ENCODE peak calls at places on chromosomes 16 and 17, in eight cellular contexts. V is globus pallidus; Y is WTC11; U is stimulated activated CD8-positive, alpha-beta memory T cell treated with anti-CD3 and anti-CD28 coated beads, Interleukin-4, amount 100 ng/mL, for 1 hour; H is GM04504; E is Calu3; G is sciatic nerve; D is glutamatergic neuron. A is an unnamed sample.

GRCh38 chr16:3595521-3596021 is 15.8 kb downstream of the SLX4 start:
- DNase-seq in V (no peak), Y (no peak), U (no peak), H (no peak), E (no peak), G (no peak), D (no peak), A (no peak)

GRCh38 chr17:68461589-68461988 is 4.3 kb upstream of the WIPI1 start:
- DNase-seq in V (no peak), Y (no peak), U (no peak), H (no peak), E (no peak), G (no peak), D (no peak), A (no peak)

GRCh38 chr17:30422171-30422570 is 43.4 kb downstream of the CPD start:
- DNase-seq in V (no peak), Y (no peak), U (no peak), H (no peak), E (no peak), G (no peak), D (no peak), A (no peak)

GRCh38 chr17:72687941-72688340 is 404.5 kb downstream of the SLC39A11 start:
- DNase-seq in V (no peak), Y (no peak), U (no peak), H (no peak), E (no peak), G (no peak), D (no peak), A (no peak)

GRCh38 chr17:52754838-52755237 is 596.3 kb upstream of the CA10 start:
- DNase-seq in V (no peak), Y (no peak), U (no peak), H (no peak), E (no peak), G (no peak), D (no peak), A (no peak)

GRCh38 chr16:3023415-3023668 is 400 bp downstream of the HCFC1R1 start:
- DNase-seq in V (no peak), Y (no peak), U (no peak), H (peak), E (peak), G (peak), D (no peak), A (no peak)

GRCh38 chr17:47279062-47279801 is 25.6 kb downstream of the ITGB3 start:
- DNase-seq in V (peak), Y (no peak), U (no peak), H (peak), E (no peak), G (no peak), D (no peak), A (peak)

GRCh38 chr17:50834786-50835562 is 412 bp upstream of the WFIKKN2 start:
- DNase-seq in V (no peak), Y (no peak), U (no peak), H (no peak), E (no peak), G (no peak), D (no peak), A (peak)

GRCh38 chr16:15581127-15581815 is 61.7 kb downstream of the MARF1 start:
- DNase-seq in V (no peak), Y (no peak), U (no peak), H (no peak), E (no peak), G (no peak), D (no peak), A (no peak)

GRCh38 chr17:51091635-51092034 is 29.0 kb downstream of the SPAG9 start:
- DNase-seq in V (no peak), Y (no peak), U (no peak), H (no peak), E (no peak), G (no peak), D (no peak), A (no peak)

GRCh38 chr16:56364865-56365264 is 60.5 kb downstream of the AMFR start:
- DNase-seq in V (no peak), Y (no peak), U (no peak), H (no peak), E (no peak), G (peak), D (no peak), A (no peak)

GRCh38 chr16:86007524-86007923 is 108.6 kb downstream of the IRF8 start:
- DNase-seq in V (no peak), Y (no peak), U (no peak), H (no peak), E (no peak), G (no peak), D (no peak), A (no peak)

GRCh38 chr16:22743401-22743800 is 70.6 kb upstream of the HS3ST2 start:
- DNase-seq in V (no peak), Y (no peak), U (no peak), H (no peak), E (no peak), G (no peak), D (no peak), A (no peak)

GRCh38 chr17:4537451-4538235 is 17.5 kb downstream of the MYBBP1A start:
- DNase-seq in V (peak), Y (no peak), U (no peak), H (no peak), E (no peak), G (no peak), D (peak), A (no peak)

GRCh38 chr17:17048106-17048505 is 5.8 kb downstream of the MPRIP start:
- DNase-seq in V (no peak), Y (peak), U (no peak), H (no peak), E (no peak), G (peak), D (peak), A (no peak)

GRCh38 chr16:82070656-82071369 is 35.8 kb downstream of the HSD17B2 start:
- DNase-seq in V (no peak), Y (no peak), U (no peak), H (no peak), E (no peak), G (no peak), D (no peak), A (peak)

GRCh38 chr17:45413498-45413923 is 19.2 kb downstream of the ARHGAP27 start:
- DNase-seq in V (peak), Y (no peak), U (no peak), H (no peak), E (peak), G (no peak), D (no peak), A (no peak)

GRCh38 chr17:75084039-75084660 is 3.6 kb upstream of the SLC16A5 start:
- DNase-seq in V (no peak), Y (no peak), U (no peak), H (no peak), E (no peak), G (no peak), D (no peak), A (no peak)

GRCh38 chr16:11255737-11256656 is at the start of gene SOCS1:
- DNase-seq in V (peak), Y (peak), U (peak), H (peak), E (peak), G (peak), D (peak), A (peak)